ENCODE peak calls at places on chromosomes 12 and 14, in eight cellular contexts. U, X, I, Q, W, T, Y and B are unnamed samples.

GRCh38 chr14:75452900-75453816 is 25.3 kb downstream of the JDP2 start:
- DNase-seq in W (no peak), Q (no peak), Y (peak; percentile 80), I (peak; percentile 79), X (peak; percentile 33), U (peak; percentile 93), T (peak; percentile 89), B (peak; percentile 80)

GRCh38 chr12:103673487-103673886 is 86.4 kb downstream of the STAB2 start:
- DNase-seq in Q (no peak), T (no peak), I (no peak), Y (no peak), X (no peak), W (no peak), U (no peak), B (no peak)

GRCh38 chr14:89550761-89551283 is 133.8 kb upstream of the FOXN3 start:
- DNase-seq in I (no peak), Y (no peak), U (no peak), W (no peak), T (no peak), X (no peak), Q (no peak), B (no peak)

GRCh38 chr12:27083861-27084271 is 1.5 kb upstream of the C12orf71 start:
- DNase-seq in I (no peak), U (no peak), X (no peak), Q (no peak), T (peak; percentile 71), W (no peak), Y (no peak), B (no peak)

GRCh38 chr12:31524791-31525495 is 66.0 kb downstream of the DENND5B start:
- DNase-seq in I (no peak), Q (no peak), W (no peak), X (no peak), U (no peak), Y (no peak), T (peak; percentile 79), B (no peak)

GRCh38 chr12:117686911-117687377 is 281.8 kb downstream of the KSR2 start:
- DNase-seq in U (peak; percentile 95), Q (no peak), X (peak; percentile 59), Y (peak; percentile 90), I (no peak), T (no peak), W (no peak), B (no peak)

GRCh38 chr14:79369359-79370332 is 841.7 kb downstream of the DIO2 start:
- DNase-seq in Y (peak; percentile 88), W (no peak), Q (no peak), X (peak; percentile 5), I (peak; percentile 79), T (peak; percentile 99), U (no peak), B (no peak)

GRCh38 chr12:130418261-130418660 is 80.6 kb downstream of the PIWIL1 start:
- DNase-seq in Y (no peak), T (no peak), X (no peak), W (no peak), Q (no peak), I (no peak), U (peak; percentile 68), B (no peak)

GRCh38 chr14:101020971-101021370 is 117.4 kb upstream of the RTL1 start:
- DNase-seq in U (peak; percentile 42), I (peak; percentile 2), Y (no peak), X (no peak), Q (no peak), T (no peak), W (peak; percentile 10), B (peak; percentile 3)

GRCh38 chr14:35819591-35820540 is 6.3 kb upstream of the BRMS1L start:
- DNase-seq in Q (no peak), X (no peak), I (no peak), U (no peak), W (no peak), Y (no peak), T (no peak), B (no peak)
- TF ChIP-seq POLR2A in Q (no peak), X (no peak), I (no peak), U (no peak), W (no peak), Y (no peak), T (no peak), B (no peak)

DNA sequence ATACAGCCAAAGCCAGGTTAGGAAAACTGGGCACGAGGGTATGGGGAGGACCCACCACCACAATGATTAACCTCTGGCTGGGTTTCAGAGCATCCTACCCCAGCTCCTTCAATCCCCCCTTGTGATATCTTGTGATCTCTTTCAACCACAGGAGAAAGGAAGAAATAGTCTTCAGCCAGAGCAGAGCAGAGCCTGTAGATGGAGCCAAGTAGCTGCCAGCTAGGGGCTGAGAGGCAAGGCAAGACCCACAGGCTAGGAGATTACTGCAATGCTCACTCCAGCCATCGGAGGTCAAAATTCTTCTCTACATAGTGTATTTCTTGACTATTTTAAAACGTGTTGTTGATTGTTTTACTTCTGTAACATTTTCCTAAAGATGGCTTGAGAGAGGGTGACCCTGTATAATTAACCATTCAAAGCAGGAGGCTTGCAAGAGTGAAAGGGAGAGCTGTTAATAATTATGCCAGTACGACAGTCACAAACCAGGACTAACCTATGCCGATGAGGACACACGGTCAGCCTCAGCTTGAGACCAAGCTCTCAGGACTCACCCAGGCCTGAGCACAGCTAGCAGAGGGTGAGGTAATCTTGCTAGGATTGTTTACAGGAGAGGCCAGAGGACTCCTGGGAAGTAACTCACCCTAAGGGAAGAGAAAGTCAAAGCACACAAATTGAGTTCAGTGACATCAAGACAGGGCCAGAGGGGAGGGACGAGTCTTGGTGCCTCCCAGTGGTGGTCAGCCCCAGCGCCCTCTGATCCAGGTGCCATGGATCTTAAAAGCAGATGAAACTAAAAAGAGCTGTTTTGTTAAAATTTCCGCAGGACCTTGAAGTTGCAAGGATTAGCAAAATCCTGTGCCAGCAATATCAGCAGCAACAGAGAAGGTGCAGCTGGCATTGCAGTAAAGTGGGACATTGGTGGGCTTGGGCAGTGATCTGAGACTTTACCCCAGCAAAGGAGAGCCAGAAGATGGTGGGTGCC is 29.8 kb upstream of the CDKN3 start:
- DNase-seq in U (no peak), W (peak; percentile 42), X (no peak), Q (no peak), I (peak; percentile 46), Y (peak; percentile 73), T (peak; percentile 70), B (no peak)
- TF ChIP-seq POLR2A in U (no peak), W (no peak), X (no peak), Q (no peak), I (no peak), Y (no peak), T (peak; percentile 46), B (no peak)

GRCh38 chr12:122206976-122207375 is 3.5 kb downstream of the B3GNT4 start:
- DNase-seq in X (no peak), U (peak; percentile 81), Q (no peak), W (no peak), I (no peak), Y (no peak), T (no peak), B (no peak)

GRCh38 chr12:122207391-122207790 is 3.9 kb downstream of the B3GNT4 start:
- DNase-seq in T (no peak), Q (no peak), I (no peak), Y (no peak), U (peak; percentile 61), X (no peak), W (no peak), B (no peak)

GRCh38 chr12:122204829-122205589 is 1.5 kb downstream of the B3GNT4 start:
- DNase-seq in X (no peak), T (no peak), Q (no peak), I (no peak), Y (no peak), W (no peak), U (peak; percentile 76), B (no peak)

GRCh38 chr12:122205590-122205925 is 2.0 kb downstream of the B3GNT4 start:
- DNase-seq in W (no peak), X (no peak), Q (no peak), Y (no peak), U (no peak), T (no peak), I (no peak), B (no peak)

DNA sequence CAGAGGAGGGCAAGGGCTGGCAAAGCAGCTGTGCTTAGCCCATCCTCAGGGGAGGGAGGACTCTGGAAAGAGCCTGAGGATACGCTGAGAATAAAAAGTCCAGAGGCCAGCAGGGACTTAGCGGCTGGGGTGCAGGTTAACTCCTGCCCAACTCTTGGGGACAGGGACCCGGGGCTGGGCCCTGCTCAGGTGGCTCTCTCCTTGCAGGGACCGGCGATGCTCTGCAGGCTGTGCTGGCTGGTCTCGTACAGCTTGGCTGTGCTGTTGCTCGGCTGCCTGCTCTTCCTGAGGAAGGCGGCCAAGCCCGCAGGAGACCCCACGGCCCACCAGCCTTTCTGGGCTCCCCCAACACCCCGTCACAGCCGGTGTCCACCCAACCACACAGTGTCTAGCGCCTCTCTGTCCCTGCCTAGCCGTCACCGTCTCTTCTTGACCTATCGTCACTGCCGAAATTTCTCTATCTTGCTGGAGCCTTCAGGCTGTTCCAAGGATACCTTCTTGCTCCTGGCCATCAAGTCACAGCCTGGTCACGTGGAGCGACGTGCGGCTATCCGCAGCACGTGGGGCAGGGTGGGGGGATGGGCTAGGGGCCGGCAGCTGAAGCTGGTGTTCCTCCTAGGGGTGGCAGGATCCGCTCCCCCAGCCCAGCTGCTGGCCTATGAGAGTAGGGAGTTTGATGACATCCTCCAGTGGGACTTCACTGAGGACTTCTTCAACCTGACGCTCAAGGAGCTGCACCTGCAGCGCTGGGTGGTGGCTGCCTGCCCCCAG is 2.8 kb downstream of the B3GNT4 start:
- DNase-seq in I (no peak), Y (no peak), W (no peak), X (no peak), Q (no peak), T (no peak), U (peak; percentile 68), B (no peak)
- TF ChIP-seq POLR2A in I (no peak), Y (no peak), W (no peak), X (no peak), Q (peak; percentile 16), T (no peak), U (no peak), B (no peak)

GRCh38 chr12:101407438-101408345 is at the start of gene ARL1:
- DNase-seq in Q (peak; percentile 71), X (peak; percentile 80), I (peak; percentile 79), T (peak; percentile 89), Y (peak; percentile 93), W (peak; percentile 87), U (peak; percentile 97), B (peak; percentile 88)
- TF ChIP-seq POLR2A in Q (peak; percentile 81), X (peak; percentile 82), I (no peak), T (peak; percentile 83), Y (peak; percentile 79), W (peak; percentile 30), U (no peak), B (peak; percentile 58)

GRCh38 chr12:6957741-6958608 is 6.8 kb downstream of the PTPN6 start:
- DNase-seq in W (no peak), Q (no peak), X (no peak), U (no peak), I (no peak), T (no peak), Y (no peak), B (no peak)

GRCh38 chr12:6954754-6955461 is 3.8 kb downstream of the PTPN6 start:
- DNase-seq in I (no peak), Q (no peak), T (no peak), Y (no peak), U (no peak), W (no peak), X (no peak), B (peak; percentile 69)

GRCh38 chr12:6955462-6956331 is 4.5 kb downstream of the PTPN6 start:
- DNase-seq in W (no peak), Q (no peak), I (no peak), Y (no peak), T (no peak), U (no peak), X (no peak), B (no peak)

GRCh38 chr12:6957151-6957701 is 6.1 kb downstream of the PTPN6 start:
- DNase-seq in Y (no peak), Q (no peak), W (no peak), I (no peak), T (no peak), X (no peak), U (no peak), B (peak; percentile 3)

GRCh38 chr12:6956332-6956727 is 5.2 kb downstream of the PTPN6 start:
- DNase-seq in I (no peak), Y (no peak), X (no peak), W (no peak), T (no peak), Q (no peak), U (peak; percentile 88), B (no peak)
- TF ChIP-seq POLR2A in I (no peak), Y (no peak), X (no peak), W (no peak), T (no peak), Q (no peak), U (no peak), B (no peak)